ENCODE peak calls at places on chromosome 1, in seven cellular contexts. V is mesenchymal stem cell; T is IMR-90; J is adipocyte; I is heart right ventricle; N is CD4-positive, CD25-positive, alpha-beta regulatory T cell; F is body of pancreas. Q is an unnamed sample. For H3K4me1, the result is how much of the 10 kb centered on the place peaks cover.

GRCh38 chr1:169483500-169483966 is 2.2 kb downstream of the SLC19A2 start:
- DNase-seq in V (peak), J (peak), T (peak), N (no peak), I (no peak), F (peak), Q (no peak)

GRCh38 chr1:225878282-225878681 is 3.9 kb downstream of the TMEM63A start:
- DNase-seq in J (no peak), N (no peak), T (no peak), I (no peak), F (no peak), V (no peak), Q (no peak)

GRCh38 chr1:39671793-39672550 is at the start of gene NT5C1A:
- DNase-seq in I (peak), J (peak), V (peak), F (peak), N (no peak), T (no peak), Q (no peak)

GRCh38 chr1:91383461-91383860 is 21.2 kb downstream of the HFM1 start:
- DNase-seq in N (no peak), V (no peak), F (no peak), T (peak), J (peak), I (no peak), Q (peak)

GRCh38 chr1:86753700-86754099 is 49.3 kb downstream of the SH3GLB1 start:
- DNase-seq in J (no peak), N (no peak), F (no peak), I (no peak), T (peak), V (no peak), Q (no peak)

GRCh38 chr1:116667577-116668105 is at the start of gene IGSF3:
- DNase-seq in V (peak), T (peak), N (peak), F (peak), I (peak), J (peak), Q (peak)

GRCh38 chr1:24418898-24419628 is 3.5 kb downstream of the NIPAL3 start:
- DNase-seq in V (peak), J (peak), N (no peak), I (peak), T (peak), F (no peak), Q (no peak)

GRCh38 chr1:33615546-33615945 is 143.1 kb downstream of the ZSCAN20 start:
- DNase-seq in I (no peak), F (no peak), V (no peak), T (no peak), N (no peak), J (no peak), Q (peak)

GRCh38 chr1:153343811-153344717 is 4.6 kb downstream of the PGLYRP4 start:
- DNase-seq in T (no peak), N (no peak), I (no peak), J (no peak), F (no peak), V (no peak), Q (no peak)

GRCh38 chr1:83627045-83627444 is 371.9 kb downstream of the TTLL7 start:
- DNase-seq in T (no peak), V (no peak), F (no peak), J (no peak), I (no peak), N (no peak), Q (no peak)

GRCh38 chr1:145804235-145805045 is 19.5 kb downstream of the RNF115 start:
- DNase-seq in I (no peak), F (no peak), V (no peak), N (no peak), T (no peak), J (no peak), Q (no peak)

GRCh38 chr1:30719406-30720270 is 3.7 kb downstream of the MATN1 start:
- DNase-seq in V (peak), J (no peak), T (peak), F (no peak), I (no peak), N (no peak), Q (peak)

GRCh38 chr1:119516680-119517079 is 9.7 kb downstream of the HSD3B1 start:
- DNase-seq in J (no peak), T (no peak), V (no peak), I (no peak), N (no peak), F (no peak), Q (no peak)

GRCh38 chr1:90944006-90944405 is 77.8 kb downstream of the ZNF644 start:
- DNase-seq in I (no peak), V (no peak), F (no peak), N (no peak), T (no peak), J (no peak), Q (no peak)

GRCh38 chr1:58773406-58773840 is 10.4 kb downstream of the JUN start:
- DNase-seq in V (peak), F (peak), I (peak), T (peak), J (peak), N (no peak), Q (no peak)

GRCh38 chr1:226883630-226884029 is 13.2 kb downstream of the PSEN2 start:
- DNase-seq in F (no peak), I (no peak), N (no peak), V (no peak), J (no peak), T (no peak), Q (no peak)
- H3K4me1 ChIP-seq in F (under half), I (under half), N (under half), V (under half), J (under half), T (under half), Q (under half)

GRCh38 chr1:8412183-8412831 is 94.4 kb downstream of the SLC45A1 start:
- DNase-seq in V (peak), J (peak), F (no peak), T (peak), N (no peak), I (no peak), Q (no peak)

GRCh38 chr1:8409666-8410065 is 91.8 kb downstream of the SLC45A1 start:
- DNase-seq in I (no peak), F (no peak), N (no peak), J (no peak), V (no peak), T (no peak), Q (no peak)

GRCh38 chr1:8409107-8409506 is 91.2 kb downstream of the SLC45A1 start:
- DNase-seq in N (peak), V (peak), J (peak), F (no peak), T (peak), I (no peak), Q (peak)

GRCh38 chr1:8410791-8411190 is 92.9 kb downstream of the SLC45A1 start:
- DNase-seq in F (no peak), V (no peak), N (no peak), I (no peak), T (peak), J (peak), Q (no peak)

DNA sequence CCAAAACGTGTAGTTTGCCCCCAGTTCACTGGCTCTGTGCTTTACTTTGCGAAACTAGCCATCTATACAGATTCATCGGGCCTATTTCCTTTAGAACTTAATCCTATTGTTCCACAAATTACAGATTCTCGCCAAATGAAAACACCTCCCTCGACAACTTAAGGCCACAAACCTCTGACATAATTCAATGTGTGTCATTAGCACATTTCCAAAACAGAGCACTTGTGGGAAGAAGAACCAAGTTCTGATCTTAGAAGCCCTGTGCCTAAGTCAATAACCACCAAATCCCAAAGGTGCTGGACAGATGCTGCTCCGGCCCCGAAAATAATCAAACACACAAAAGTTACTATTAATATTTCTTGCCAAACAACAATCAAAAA is 93.9 kb downstream of the SLC45A1 start:
- DNase-seq in J (no peak), T (no peak), N (no peak), I (no peak), V (no peak), F (no peak), Q (no peak)
- H3K4me1 ChIP-seq in J (half or more), T (under half), N (under half), I (half or more), V (under half), F (half or more), Q (under half)

GRCh38 chr1:26127235-26128163 is 15.9 kb downstream of the PDIK1L start:
- DNase-seq in F (no peak), T (no peak), I (no peak), J (no peak), V (no peak), N (no peak), Q (peak)
- H3K4me1 ChIP-seq in F (half or more), T (under half), I (under half), J (under half), V (under half), N (half or more), Q (under half)

GRCh38 chr1:184890539-184890973 is 83.8 kb downstream of the NIBAN1 start:
- DNase-seq in F (peak), T (peak), J (peak), N (peak), V (peak), I (no peak), Q (peak)
- H3K4me1 ChIP-seq in F (under half), T (under half), J (under half), N (under half), V (under half), I (under half), Q (under half)

DNA sequence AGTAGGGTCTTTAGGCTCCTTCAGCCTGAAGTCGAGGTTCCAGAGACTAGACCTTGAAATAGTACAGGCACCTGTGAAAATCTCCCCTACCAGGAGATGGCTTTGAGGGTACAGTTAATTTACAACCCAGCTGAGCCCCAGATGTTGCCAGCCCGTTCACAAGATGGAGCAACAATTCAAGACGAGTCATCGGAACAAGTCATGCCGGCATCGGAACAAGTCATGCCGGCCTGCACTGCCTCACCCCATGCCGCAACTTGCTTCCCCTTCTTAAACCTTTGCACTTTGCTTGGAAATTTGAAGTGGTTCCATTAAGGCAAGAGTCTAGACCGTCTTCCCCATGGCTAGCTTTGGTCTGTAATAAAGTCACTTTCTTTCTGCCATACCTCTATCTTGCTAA is 16.0 kb downstream of the HHAT start:
- DNase-seq in F (no peak), N (no peak), J (no peak), T (no peak), I (no peak), V (peak), Q (no peak)
- H3K4me1 ChIP-seq in F (under half), N (under half), J (under half), T (under half), I (under half), V (under half), Q (under half)

GRCh38 chr1:5889462-5889861 is 102.8 kb downstream of the NPHP4 start:
- DNase-seq in F (no peak), V (no peak), T (no peak), N (no peak), J (no peak), I (no peak), Q (no peak)
- H3K4me1 ChIP-seq in F (under half), V (under half), T (under half), N (under half), J (under half), I (under half), Q (under half)

DNA sequence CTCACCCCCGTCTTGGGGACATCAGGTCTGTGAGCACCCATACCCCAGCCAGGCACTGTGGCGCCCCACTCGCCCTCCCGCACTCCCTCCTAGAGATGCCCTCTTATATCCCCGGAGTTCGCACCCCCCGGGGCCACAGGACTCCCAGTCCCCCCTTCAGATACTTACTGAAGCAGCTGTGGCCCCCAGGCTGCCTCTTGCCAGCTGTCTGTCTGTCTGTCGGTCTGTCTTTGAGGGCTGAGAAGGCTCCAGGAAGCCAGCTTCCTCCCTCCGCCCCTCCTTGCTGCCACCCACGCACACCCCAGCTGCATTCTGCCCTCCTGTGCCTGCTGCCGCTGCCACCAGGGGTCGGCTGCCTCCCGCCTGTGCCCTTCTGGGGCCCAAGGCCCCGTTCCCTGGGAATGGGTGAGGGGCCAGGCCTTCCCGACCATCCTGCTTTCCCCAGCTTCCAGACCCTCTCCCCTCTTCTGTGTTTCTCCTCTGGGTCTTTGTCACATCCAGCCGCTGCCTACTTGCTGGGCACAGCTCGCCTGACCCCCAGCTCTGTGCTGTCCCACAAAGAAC is at the start of gene PTPN7:
- DNase-seq in N (peak), V (no peak), F (no peak), T (no peak), I (no peak), J (no peak), Q (no peak)
- H3K4me1 ChIP-seq in N (half or more), V (under half), F (under half), T (under half), I (under half), J (under half), Q (under half)

DNA sequence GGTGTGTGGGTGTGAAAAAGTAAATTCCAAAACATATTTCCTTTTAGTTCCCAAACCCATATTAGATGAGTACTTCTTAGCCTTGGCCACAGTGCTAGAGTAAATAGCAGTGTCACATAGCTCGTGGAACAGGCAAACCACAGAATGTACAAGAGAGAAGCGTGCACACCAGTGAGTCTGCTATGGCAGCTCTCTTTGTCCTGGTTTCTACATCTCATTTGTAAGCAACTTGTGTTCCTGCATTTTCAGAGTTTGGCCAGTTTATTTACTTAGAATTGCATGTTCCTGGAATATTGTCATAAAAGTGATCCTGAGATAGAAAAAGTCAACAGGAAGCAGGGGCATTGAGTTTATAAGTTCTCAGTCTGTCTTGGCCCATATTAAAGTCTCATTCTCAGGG is 142.1 kb downstream of the DHRS3 start:
- DNase-seq in N (no peak), T (peak), J (no peak), I (no peak), V (peak), F (no peak), Q (no peak)
- H3K4me1 ChIP-seq in N (half or more), T (under half), J (half or more), I (half or more), V (under half), F (half or more), Q (under half)

DNA sequence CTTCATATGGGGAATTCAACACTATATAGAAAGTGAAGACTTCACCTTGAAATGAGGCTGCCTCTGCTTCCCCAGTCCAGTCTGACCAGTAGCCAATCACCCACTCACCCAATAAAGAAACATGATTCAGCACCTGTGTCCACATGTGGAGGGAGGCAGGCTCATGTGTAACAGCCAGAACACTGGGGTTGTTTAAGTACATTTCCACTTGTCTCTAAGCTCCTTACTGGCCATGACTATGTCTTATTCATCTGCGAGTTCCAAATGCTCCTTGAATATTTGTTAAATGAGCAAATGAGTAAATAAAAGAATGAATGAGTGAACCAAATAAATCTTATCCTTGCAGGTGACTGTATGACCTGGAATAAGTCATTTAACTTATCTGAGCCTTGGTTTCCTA is 100.1 kb downstream of the BRINP2 start:
- DNase-seq in J (no peak), N (no peak), F (no peak), T (no peak), V (no peak), I (no peak), Q (no peak)
- H3K4me1 ChIP-seq in J (under half), N (under half), F (under half), T (under half), V (under half), I (under half), Q (under half)

Q was measured in trophoblast cell.